ENCODE peak calls at places on chromosomes 13 and 19, in four cellular contexts. B, H, K and N are unnamed samples. For H3K36me3 and H3K27me3, the result is how much of the 10 kb centered on the place peaks cover.

GRCh38 chr13:59770451-59770850 is 393.3 kb downstream of the DIAPH3 start:
- DNase-seq in H (no peak), K (no peak), B (no peak), N (no peak)

GRCh38 chr19:56377105-56377924 is 16.0 kb downstream of the ZNF582 start:
- DNase-seq in B (no peak), H (no peak), K (no peak), N (no peak)

GRCh38 chr13:50006426-50007135 is 8.7 kb upstream of the KCNRG start:
- DNase-seq in B (no peak), H (no peak), K (no peak), N (peak)

GRCh38 chr19:12788682-12789097 is 2.6 kb upstream of the JUNB start:
- DNase-seq in B (no peak), H (peak), K (peak), N (peak)

GRCh38 chr13:29532821-29533220 is 62.7 kb downstream of the SLC7A1 start:
- DNase-seq in H (no peak), B (no peak), K (no peak), N (no peak)

GRCh38 chr19:46992699-46993535 is 26.7 kb upstream of the NPAS1 start:
- DNase-seq in K (no peak), B (no peak), H (no peak), N (no peak)

GRCh38 chr13:51734786-51735185 is 69.2 kb downstream of the DHRS12 start:
- DNase-seq in K (no peak), H (no peak), B (no peak), N (no peak)

GRCh38 chr13:39417131-39417530 is 185.9 kb downstream of the LHFPL6 start:
- DNase-seq in K (peak), H (no peak), B (no peak), N (no peak)

GRCh38 chr13:111241006-111241755 is 79.3 kb upstream of the TEX29 start:
- DNase-seq in K (no peak), H (no peak), B (no peak), N (no peak)

GRCh38 chr19:12952488-12953455 is 4.3 kb downstream of the GADD45GIP1 start:
- DNase-seq in B (no peak), K (peak), H (no peak), N (no peak)

GRCh38 chr13:46104868-46105267 is at the start of gene CPB2:
- DNase-seq in K (no peak), B (no peak), H (no peak), N (no peak)

GRCh38 chr19:51607920-51608562 is 22.2 kb downstream of the SIGLEC5 start:
- DNase-seq in B (peak), K (no peak), H (peak), N (peak)

GRCh38 chr13:64993514-64994164 is 2236.5 kb downstream of the PCDH9 start:
- DNase-seq in H (no peak), K (no peak), B (no peak), N (no peak)

GRCh38 chr13:72820156-72820897 is 38.4 kb downstream of the PIBF1 start:
- DNase-seq in K (no peak), H (no peak), B (no peak), N (no peak)

GRCh38 chr19:5932146-5932545 is 18.1 kb downstream of the CAPS start:
- DNase-seq in B (no peak), H (no peak), K (no peak), N (no peak)

GRCh38 chr13:39364797-39365468 is 238.1 kb downstream of the LHFPL6 start:
- DNase-seq in B (no peak), K (no peak), H (no peak), N (no peak)

GRCh38 chr13:35747594-35747993 is 271.1 kb upstream of the MAB21L1 start:
- DNase-seq in K (no peak), H (no peak), B (no peak), N (no peak)

GRCh38 chr19:3538965-3539742 is at the start of gene TEKTIP1:
- DNase-seq in H (no peak), K (no peak), B (no peak), N (no peak)

GRCh38 chr19:16325161-16325527 is 518 bp downstream of the KLF2 start:
- DNase-seq in K (peak), H (peak), B (no peak), N (no peak)

GRCh38 chr19:40144947-40145748 is 46.1 kb upstream of the MAP3K10 start:
- DNase-seq in H (no peak), K (no peak), B (no peak), N (no peak)

GRCh38 chr13:71866173-71867091 is 572 bp downstream of the DACH1 start:
- DNase-seq in B (no peak), H (no peak), K (peak), N (peak)

DNA sequence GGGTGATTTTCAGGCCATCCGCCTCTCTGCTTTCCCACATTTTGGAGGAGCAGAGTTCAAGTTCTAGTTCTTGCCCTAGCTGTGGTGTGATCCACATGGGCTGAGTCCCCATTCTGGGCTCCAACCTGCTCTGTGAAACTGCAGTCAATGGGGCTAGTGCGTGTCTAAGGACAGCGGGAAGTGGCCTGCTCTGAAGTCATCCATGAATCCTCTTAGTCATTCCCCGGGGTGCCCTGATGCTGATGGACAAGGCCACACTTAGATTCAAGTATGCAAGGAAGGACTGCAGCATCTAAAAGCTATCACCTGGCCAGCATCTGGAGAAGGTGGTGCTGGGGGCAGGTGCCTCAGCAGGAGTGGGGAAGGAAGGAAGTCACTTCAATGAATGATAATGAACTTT is 94.6 kb downstream of the TSHZ3 start:
- DNase-seq in H (no peak), K (no peak), B (no peak), N (no peak)
- H3K27ac ChIP-seq in H (no peak), K (no peak), B (no peak), N (no peak)

GRCh38 chr13:33126909-33127607 is 110.8 kb downstream of the KL start:
- DNase-seq in B (no peak), H (no peak), K (no peak), N (no peak)
- H3K36me3 ChIP-seq in B (under half), H (under half), K (under half), N (under half)

DNA sequence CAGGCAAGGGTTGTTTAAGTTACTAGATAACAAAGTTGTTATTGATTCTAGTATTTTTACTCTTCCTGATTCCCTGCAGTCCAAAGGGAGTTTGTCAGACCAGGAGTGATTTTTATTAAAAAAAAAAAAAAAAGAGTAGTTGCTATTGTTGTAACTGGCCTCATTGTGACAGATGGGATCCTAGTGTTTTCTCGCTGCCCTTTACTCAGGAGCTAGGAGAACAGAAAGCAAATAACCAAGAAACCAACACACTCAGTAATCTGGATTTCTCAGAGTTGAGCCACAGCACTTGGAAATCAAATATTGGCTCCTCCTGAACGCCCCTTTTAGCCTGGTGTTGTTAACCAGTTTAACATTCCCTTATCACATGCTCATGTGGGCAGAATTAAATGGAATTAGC is 8.3 kb upstream of the PDX1 start:
- DNase-seq in H (no peak), B (no peak), K (no peak), N (no peak)
- H3K27me3 ChIP-seq in H (under half), B (half or more), K (under half), N (under half)

DNA sequence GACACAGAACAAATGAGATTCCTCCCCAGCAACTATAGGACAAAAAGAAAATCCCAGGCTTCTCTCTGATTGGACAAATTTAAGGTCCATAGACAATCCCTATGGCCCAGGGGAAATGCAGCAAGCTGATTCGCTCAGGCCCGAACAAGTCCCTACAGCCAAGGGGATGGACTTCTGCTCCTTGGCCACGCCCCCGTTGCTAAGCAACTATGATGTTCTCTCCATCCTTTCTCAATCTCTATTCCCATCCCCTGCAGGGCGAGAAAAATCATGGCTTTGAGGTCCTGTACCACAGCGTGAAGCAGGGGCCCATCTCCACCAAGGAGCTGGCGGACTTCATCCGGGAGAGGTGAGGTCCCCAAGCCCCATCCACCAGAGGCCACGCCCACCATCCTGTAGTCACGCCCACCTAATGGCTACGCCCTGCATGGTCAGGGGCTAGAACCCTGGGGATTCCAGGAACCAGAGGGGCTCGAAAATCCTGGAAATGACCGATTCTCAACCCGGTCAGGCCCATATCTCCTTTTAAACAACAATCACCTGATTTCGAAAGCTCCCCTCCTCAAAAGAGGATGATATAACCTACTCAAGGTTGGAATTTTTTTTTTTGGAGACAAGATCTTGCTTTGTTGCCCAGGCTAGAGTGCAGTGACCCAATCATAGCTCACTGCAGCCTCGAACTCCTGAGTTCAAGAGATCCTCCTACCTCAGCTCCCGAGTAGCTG is 11.4 kb downstream of the FCHO1 start:
- DNase-seq in B (no peak), H (no peak), K (peak), N (peak)
- H3K27ac ChIP-seq in B (no peak), H (no peak), K (no peak), N (no peak)